ENCODE peak calls at places on chromosome 10, in six cellular contexts. One of them, this sample, is unnamed. For H3K36me3 and H3K4me1, the result is how much of the 10 kb centered on the place peaks cover.

GRCh38 chr10:56823849-56824248 is 462.8 kb upstream of the ZWINT start:
- DNase-seq in upper lobe of right lung: no peak
- DNase-seq in adipocyte: peak
- DNase-seq in neuronal stem cell: peak
- DNase-seq in cardiac muscle cell: no peak
- DNase-seq in upper lobe of left lung: no peak
- DNase-seq in this sample: no peak

GRCh38 chr10:77578583-77579227 is 58.9 kb downstream of the KCNMA1 start:
- DNase-seq in upper lobe of right lung: no peak
- DNase-seq in adipocyte: peak
- DNase-seq in neuronal stem cell: no peak
- DNase-seq in cardiac muscle cell: no peak
- DNase-seq in upper lobe of left lung: no peak
- DNase-seq in this sample: no peak

GRCh38 chr10:12419279-12419847 is 70.0 kb downstream of the CAMK1D start:
- DNase-seq in upper lobe of right lung: no peak
- DNase-seq in adipocyte: peak
- DNase-seq in neuronal stem cell: no peak
- DNase-seq in cardiac muscle cell: peak
- DNase-seq in upper lobe of left lung: no peak
- DNase-seq in this sample: no peak

GRCh38 chr10:30788307-30788706 is 158.8 kb upstream of the LYZL2 start:
- DNase-seq in upper lobe of right lung: no peak
- DNase-seq in adipocyte: peak
- DNase-seq in neuronal stem cell: no peak
- DNase-seq in cardiac muscle cell: peak
- DNase-seq in upper lobe of left lung: no peak
- DNase-seq in this sample: no peak

GRCh38 chr10:22723343-22723779 is 9.0 kb upstream of the PIP4K2A start:
- DNase-seq in upper lobe of right lung: no peak
- DNase-seq in adipocyte: no peak
- DNase-seq in neuronal stem cell: no peak
- DNase-seq in cardiac muscle cell: no peak
- DNase-seq in upper lobe of left lung: no peak
- DNase-seq in this sample: no peak

GRCh38 chr10:14144491-14144890 is 186.2 kb downstream of the FRMD4A start:
- DNase-seq in upper lobe of right lung: no peak
- DNase-seq in adipocyte: no peak
- DNase-seq in neuronal stem cell: no peak
- DNase-seq in cardiac muscle cell: no peak
- DNase-seq in upper lobe of left lung: no peak
- DNase-seq in this sample: no peak

GRCh38 chr10:62637249-62638061 is 167.1 kb upstream of the ADO start:
- DNase-seq in upper lobe of right lung: no peak
- DNase-seq in adipocyte: peak
- DNase-seq in neuronal stem cell: no peak
- DNase-seq in cardiac muscle cell: peak
- DNase-seq in upper lobe of left lung: no peak
- DNase-seq in this sample: peak

GRCh38 chr10:126063353-126063791 is 167.0 kb downstream of the FANK1 start:
- DNase-seq in upper lobe of right lung: no peak
- DNase-seq in adipocyte: peak
- DNase-seq in neuronal stem cell: no peak
- DNase-seq in cardiac muscle cell: peak
- DNase-seq in upper lobe of left lung: no peak
- DNase-seq in this sample: no peak

GRCh38 chr10:129525408-129525807 is 58.4 kb downstream of the MGMT start:
- DNase-seq in upper lobe of right lung: no peak
- DNase-seq in adipocyte: peak
- DNase-seq in neuronal stem cell: no peak
- DNase-seq in cardiac muscle cell: peak
- DNase-seq in upper lobe of left lung: no peak
- DNase-seq in this sample: no peak

GRCh38 chr10:97355571-97355975 is 21.0 kb upstream of the FRAT2 start:
- DNase-seq in upper lobe of right lung: no peak
- DNase-seq in adipocyte: peak
- DNase-seq in neuronal stem cell: no peak
- DNase-seq in cardiac muscle cell: peak
- DNase-seq in upper lobe of left lung: no peak
- DNase-seq in this sample: no peak

GRCh38 chr10:132967540-132967939 is 25.2 kb upstream of the CFAP46 start:
- DNase-seq in upper lobe of right lung: no peak
- DNase-seq in adipocyte: no peak
- DNase-seq in neuronal stem cell: no peak
- DNase-seq in cardiac muscle cell: no peak
- DNase-seq in upper lobe of left lung: peak
- DNase-seq in this sample: no peak

GRCh38 chr10:79192677-79193003 is 123.9 kb downstream of the ZMIZ1 start:
- DNase-seq in upper lobe of right lung: no peak
- DNase-seq in adipocyte: peak
- DNase-seq in neuronal stem cell: no peak
- DNase-seq in cardiac muscle cell: peak
- DNase-seq in upper lobe of left lung: no peak
- DNase-seq in this sample: no peak

GRCh38 chr10:22669163-22669711 is 45.1 kb downstream of the PIP4K2A start:
- DNase-seq in upper lobe of right lung: no peak
- DNase-seq in adipocyte: no peak
- DNase-seq in neuronal stem cell: no peak
- DNase-seq in cardiac muscle cell: no peak
- DNase-seq in upper lobe of left lung: no peak
- DNase-seq in this sample: no peak

GRCh38 chr10:5435328-5435727 is 23.0 kb downstream of the NET1 start:
- DNase-seq in upper lobe of right lung: no peak
- DNase-seq in adipocyte: no peak
- DNase-seq in neuronal stem cell: no peak
- DNase-seq in cardiac muscle cell: no peak
- DNase-seq in upper lobe of left lung: no peak
- DNase-seq in this sample: no peak

GRCh38 chr10:3745582-3745981 is 39.4 kb downstream of the KLF6 start:
- DNase-seq in upper lobe of right lung: no peak
- DNase-seq in adipocyte: no peak
- DNase-seq in neuronal stem cell: no peak
- DNase-seq in cardiac muscle cell: no peak
- DNase-seq in upper lobe of left lung: no peak
- DNase-seq in this sample: no peak

GRCh38 chr10:77448226-77448625 is 189.4 kb downstream of the KCNMA1 start:
- DNase-seq in upper lobe of right lung: no peak
- DNase-seq in adipocyte: no peak
- DNase-seq in neuronal stem cell: no peak
- DNase-seq in cardiac muscle cell: no peak
- DNase-seq in upper lobe of left lung: no peak
- DNase-seq in this sample: no peak

GRCh38 chr10:68082815-68083395 is 7.8 kb upstream of the HERC4 start:
- DNase-seq in upper lobe of right lung: no peak
- DNase-seq in adipocyte: peak
- DNase-seq in neuronal stem cell: no peak
- DNase-seq in cardiac muscle cell: peak
- DNase-seq in upper lobe of left lung: no peak
- DNase-seq in this sample: no peak

GRCh38 chr10:71521504-71522290 is 125.0 kb downstream of the CDH23 start:
- DNase-seq in upper lobe of right lung: no peak
- DNase-seq in adipocyte: no peak
- DNase-seq in neuronal stem cell: no peak
- DNase-seq in cardiac muscle cell: no peak
- DNase-seq in upper lobe of left lung: no peak
- DNase-seq in this sample: no peak

GRCh38 chr10:23096814-23097549 is 1.6 kb downstream of the MSRB2 start:
- DNase-seq in upper lobe of right lung: no peak
- DNase-seq in adipocyte: peak
- DNase-seq in neuronal stem cell: no peak
- DNase-seq in cardiac muscle cell: peak
- DNase-seq in upper lobe of left lung: no peak
- DNase-seq in this sample: no peak

GRCh38 chr10:11141571-11142091 is 124.0 kb downstream of the CELF2 start:
- DNase-seq in upper lobe of right lung: no peak
- DNase-seq in adipocyte: no peak
- DNase-seq in neuronal stem cell: no peak
- DNase-seq in cardiac muscle cell: no peak
- DNase-seq in upper lobe of left lung: no peak
- DNase-seq in this sample: no peak

GRCh38 chr10:86960003-86960862 is 1.8 kb downstream of the SNCG start:
- DNase-seq in upper lobe of right lung: no peak
- DNase-seq in adipocyte: peak
- DNase-seq in neuronal stem cell: no peak
- DNase-seq in cardiac muscle cell: peak
- DNase-seq in upper lobe of left lung: peak
- DNase-seq in this sample: no peak

GRCh38 chr10:14146005-14146404 is 184.7 kb downstream of the FRMD4A start:
- DNase-seq in upper lobe of right lung: no peak
- DNase-seq in adipocyte: peak
- DNase-seq in neuronal stem cell: no peak
- DNase-seq in cardiac muscle cell: peak
- DNase-seq in upper lobe of left lung: no peak
- DNase-seq in this sample: no peak

GRCh38 chr10:70958396-70958795 is 70.0 kb upstream of the PCBD1 start:
- DNase-seq in upper lobe of right lung: no peak
- DNase-seq in adipocyte: no peak
- DNase-seq in neuronal stem cell: no peak
- DNase-seq in cardiac muscle cell: peak
- DNase-seq in upper lobe of left lung: no peak
- DNase-seq in this sample: no peak

GRCh38 chr10:69668722-69669121 is 38.7 kb downstream of the FAM241B start:
- DNase-seq in upper lobe of right lung: no peak
- DNase-seq in adipocyte: no peak
- DNase-seq in neuronal stem cell: no peak
- DNase-seq in cardiac muscle cell: no peak
- DNase-seq in upper lobe of left lung: no peak
- DNase-seq in this sample: no peak

GRCh38 chr10:123585477-123586445 is 80.4 kb upstream of the GPR26 start:
- DNase-seq in upper lobe of right lung: no peak
- DNase-seq in adipocyte: no peak
- DNase-seq in neuronal stem cell: no peak
- DNase-seq in cardiac muscle cell: no peak
- DNase-seq in upper lobe of left lung: no peak
- DNase-seq in this sample: no peak

GRCh38 chr10:99730026-99730425 is 1.9 kb downstream of the COX15 start:
- DNase-seq in upper lobe of right lung: no peak
- DNase-seq in adipocyte: no peak
- DNase-seq in neuronal stem cell: no peak
- DNase-seq in cardiac muscle cell: peak
- DNase-seq in upper lobe of left lung: no peak
- DNase-seq in this sample: no peak

DNA sequence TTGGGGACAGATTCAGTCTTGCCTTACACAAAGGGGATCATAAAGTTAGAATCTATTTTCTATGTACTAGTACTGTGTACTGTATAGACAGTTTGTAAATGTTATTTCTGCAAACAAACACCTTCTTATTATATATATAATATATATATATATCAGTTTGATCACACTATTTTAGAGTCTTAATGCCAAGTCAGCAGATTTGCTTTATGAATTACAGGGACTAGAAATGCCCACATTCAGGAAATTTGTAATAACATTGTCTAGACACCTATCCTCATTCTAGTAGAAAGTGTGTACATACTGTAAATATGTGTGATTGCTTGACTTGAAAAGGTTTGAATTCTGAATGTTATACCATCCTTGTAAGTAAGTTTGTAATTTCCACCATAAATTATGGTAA is 111.2 kb downstream of the NSUN6 start:
- DNase-seq in upper lobe of right lung: no peak
- DNase-seq in adipocyte: no peak
- DNase-seq in neuronal stem cell: no peak
- DNase-seq in cardiac muscle cell: no peak
- DNase-seq in upper lobe of left lung: no peak
- DNase-seq in this sample: no peak
- H3K36me3 ChIP-seq in upper lobe of right lung: under half
- H3K36me3 ChIP-seq in adipocyte: half or more
- H3K36me3 ChIP-seq in neuronal stem cell: under half
- H3K36me3 ChIP-seq in cardiac muscle cell: half or more
- H3K36me3 ChIP-seq in upper lobe of left lung: under half
- H3K36me3 ChIP-seq in this sample: under half

DNA sequence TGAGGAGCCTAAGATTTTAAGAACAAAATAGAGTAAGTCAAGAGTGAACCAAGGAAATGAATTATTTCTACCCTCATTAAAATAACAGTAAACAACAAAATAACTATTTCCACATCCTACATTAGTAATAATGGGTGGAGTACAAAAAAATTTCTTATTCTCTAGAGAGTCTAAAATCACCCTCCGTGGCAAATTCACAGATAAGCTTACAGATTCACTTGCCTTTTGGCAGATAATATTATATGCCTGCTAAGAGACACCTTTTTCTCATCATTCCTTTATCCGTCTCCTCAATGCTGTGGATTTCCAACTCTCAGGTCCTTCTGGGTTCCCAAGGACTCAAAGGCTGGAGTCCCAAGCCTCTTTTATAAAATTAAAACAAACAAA is 2.2 kb upstream of the EPC1 start:
- DNase-seq in upper lobe of right lung: no peak
- DNase-seq in adipocyte: no peak
- DNase-seq in neuronal stem cell: no peak
- DNase-seq in cardiac muscle cell: no peak
- DNase-seq in upper lobe of left lung: no peak
- DNase-seq in this sample: no peak
- H3K4me1 ChIP-seq in upper lobe of right lung: under half
- H3K4me1 ChIP-seq in adipocyte: under half
- H3K4me1 ChIP-seq in neuronal stem cell: under half
- H3K4me1 ChIP-seq in cardiac muscle cell: under half
- H3K4me1 ChIP-seq in upper lobe of left lung: under half
- H3K4me1 ChIP-seq in this sample: under half

GRCh38 chr10:128116851-128117615 is 9.2 kb downstream of the MKI67 start:
- DNase-seq in upper lobe of right lung: no peak
- DNase-seq in adipocyte: no peak
- DNase-seq in neuronal stem cell: no peak
- DNase-seq in cardiac muscle cell: no peak
- DNase-seq in upper lobe of left lung: peak
- DNase-seq in this sample: no peak
- H3K36me3 ChIP-seq in upper lobe of right lung: under half
- H3K36me3 ChIP-seq in adipocyte: under half
- H3K36me3 ChIP-seq in neuronal stem cell: under half
- H3K36me3 ChIP-seq in cardiac muscle cell: under half
- H3K36me3 ChIP-seq in upper lobe of left lung: under half
- H3K36me3 ChIP-seq in this sample: under half

DNA sequence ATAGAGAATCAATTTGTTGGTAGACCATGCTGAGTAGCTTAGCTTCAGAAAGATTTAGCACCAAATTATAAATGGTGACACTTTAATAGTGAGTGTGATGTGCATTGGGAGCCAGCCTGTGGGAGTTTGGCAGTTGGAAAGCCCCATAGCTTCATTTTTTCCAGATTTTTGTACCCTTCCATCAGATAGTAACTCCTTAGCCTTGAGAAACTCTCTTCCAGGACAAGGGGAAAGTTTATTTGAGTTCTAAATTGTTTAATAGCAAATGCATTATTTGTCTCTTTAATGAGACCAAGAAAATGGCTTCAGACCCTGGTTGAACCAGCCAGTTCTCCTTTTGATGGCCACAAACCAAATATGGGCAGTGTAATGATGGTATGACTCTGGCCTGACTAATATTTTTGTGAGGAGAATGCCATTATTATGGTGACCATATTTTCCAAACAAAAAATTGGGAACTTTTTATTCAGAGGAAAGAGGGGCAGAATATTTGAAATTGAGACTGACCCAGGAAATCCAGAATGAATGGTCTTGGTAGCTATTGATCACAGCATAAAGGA is 49.8 kb downstream of the PLCE1 start:
- DNase-seq in upper lobe of right lung: no peak
- DNase-seq in adipocyte: no peak
- DNase-seq in neuronal stem cell: no peak
- DNase-seq in cardiac muscle cell: no peak
- DNase-seq in upper lobe of left lung: no peak
- DNase-seq in this sample: no peak
- H3K4me1 ChIP-seq in upper lobe of right lung: under half
- H3K4me1 ChIP-seq in adipocyte: under half
- H3K4me1 ChIP-seq in neuronal stem cell: under half
- H3K4me1 ChIP-seq in cardiac muscle cell: under half
- H3K4me1 ChIP-seq in upper lobe of left lung: under half
- H3K4me1 ChIP-seq in this sample: under half

GRCh38 chr10:124990671-124991625 is 49.0 kb downstream of the ZRANB1 start:
- DNase-seq in upper lobe of right lung: no peak
- DNase-seq in adipocyte: no peak
- DNase-seq in neuronal stem cell: no peak
- DNase-seq in cardiac muscle cell: no peak
- DNase-seq in upper lobe of left lung: peak
- DNase-seq in this sample: no peak
- H3K36me3 ChIP-seq in upper lobe of right lung: half or more
- H3K36me3 ChIP-seq in adipocyte: half or more
- H3K36me3 ChIP-seq in neuronal stem cell: half or more
- H3K36me3 ChIP-seq in cardiac muscle cell: under half
- H3K36me3 ChIP-seq in upper lobe of left lung: under half
- H3K36me3 ChIP-seq in this sample: under half

This sample was measured in effector memory CD4-positive, alpha-beta T cell.